ENCODE peak calls at places on chromosomes 5 and 9, in seven cellular contexts. Y, H, E, X, Z, S and T are unnamed samples.

GRCh38 chr5:149776376-149777305 is 46.5 kb downstream of the PPARGC1B start:
- ATAC-seq in Y (no peak), H (no peak), E (no peak), X (no peak), Z (no peak), S (peak; percentile 56), T (no peak)

GRCh38 chr5:57586649-57587048 is 104.0 kb upstream of the ACTBL2 start:
- ATAC-seq in Y (no peak), H (no peak), E (no peak), X (no peak), Z (no peak), S (no peak), T (peak; percentile 25)

GRCh38 chr9:87465791-87466190 is 31.9 kb upstream of the DAPK1 start:
- ATAC-seq in Y (no peak), H (no peak), E (no peak), X (no peak), Z (no peak), S (no peak), T (no peak)

GRCh38 chr5:6427689-6428088 is 21.0 kb upstream of the UBE2QL1 start:
- ATAC-seq in Y (no peak), H (no peak), E (no peak), X (no peak), Z (no peak), S (no peak), T (no peak)

GRCh38 chr5:107458322-107458721 is 212.4 kb downstream of the EFNA5 start:
- ATAC-seq in Y (no peak), H (no peak), E (no peak), X (no peak), Z (no peak), S (no peak), T (no peak)

GRCh38 chr9:136562746-136563506 is 17.1 kb upstream of the NOTCH1 start:
- ATAC-seq in Y (no peak), H (no peak), E (no peak), X (no peak), Z (no peak), S (peak; percentile 1), T (no peak)

GRCh38 chr9:19331877-19332276 is 48.2 kb downstream of the RPS6 start:
- ATAC-seq in Y (no peak), H (no peak), E (no peak), X (no peak), Z (no peak), S (no peak), T (no peak)

GRCh38 chr9:134655101-134655500 is 13.5 kb downstream of the COL5A1 start:
- ATAC-seq in Y (no peak), H (no peak), E (peak; percentile 22), X (no peak), Z (no peak), S (no peak), T (no peak)

GRCh38 chr9:13862562-13862961 is 451.4 kb downstream of the NFIB start:
- ATAC-seq in Y (no peak), H (no peak), E (no peak), X (no peak), Z (no peak), S (no peak), T (no peak)